ENCODE peak calls at places on chromosomes 13 and 19, in four cellular contexts. One of them, this sample, is unnamed.

GRCh38 chr13:104286566-104287290 is 1220.5 kb upstream of the SLC10A2 start:
- DNase-seq in heart left ventricle: no peak
- DNase-seq in upper lobe of left lung: no peak
- DNase-seq in pancreas: no peak
- DNase-seq in this sample: no peak

GRCh38 chr19:45070861-45071544 is 5.3 kb downstream of the ZNF296 start:
- DNase-seq in heart left ventricle: no peak
- DNase-seq in upper lobe of left lung: no peak
- DNase-seq in pancreas: no peak
- DNase-seq in this sample: no peak

GRCh38 chr19:28493881-28494280 is 719.1 kb downstream of the UQCRFS1 start:
- DNase-seq in heart left ventricle: no peak
- DNase-seq in upper lobe of left lung: no peak
- DNase-seq in pancreas: no peak
- DNase-seq in this sample: no peak

GRCh38 chr13:79792716-79793115 is 311.8 kb downstream of the NDFIP2 start:
- DNase-seq in heart left ventricle: no peak
- DNase-seq in upper lobe of left lung: no peak
- DNase-seq in pancreas: no peak
- DNase-seq in this sample: no peak

GRCh38 chr13:42876270-42876714 is 94.9 kb downstream of the FAM216B start:
- DNase-seq in heart left ventricle: no peak
- DNase-seq in upper lobe of left lung: no peak
- DNase-seq in pancreas: no peak
- DNase-seq in this sample: peak; percentile 62

GRCh38 chr19:44765949-44766335 is 11.7 kb upstream of the CBLC start:
- DNase-seq in heart left ventricle: no peak
- DNase-seq in upper lobe of left lung: no peak
- DNase-seq in pancreas: no peak
- DNase-seq in this sample: no peak

GRCh38 chr19:32164384-32164992 is 180.9 kb upstream of the ZNF507 start:
- DNase-seq in heart left ventricle: no peak
- DNase-seq in upper lobe of left lung: no peak
- DNase-seq in pancreas: no peak
- DNase-seq in this sample: no peak

GRCh38 chr19:30754162-30754561 is 382.0 kb downstream of the ZNF536 start:
- DNase-seq in heart left ventricle: no peak
- DNase-seq in upper lobe of left lung: no peak
- DNase-seq in pancreas: no peak
- DNase-seq in this sample: no peak

GRCh38 chr13:33825083-33825482 is 7.1 kb downstream of the RFC3 start:
- DNase-seq in heart left ventricle: no peak
- DNase-seq in upper lobe of left lung: no peak
- DNase-seq in pancreas: no peak
- DNase-seq in this sample: no peak

GRCh38 chr19:9535934-9536333 is 2.5 kb downstream of the ZNF426 start:
- DNase-seq in heart left ventricle: no peak
- DNase-seq in upper lobe of left lung: no peak
- DNase-seq in pancreas: no peak
- DNase-seq in this sample: no peak

GRCh38 chr19:3188627-3189596 is 3.2 kb downstream of the NCLN start:
- DNase-seq in heart left ventricle: no peak
- DNase-seq in upper lobe of left lung: peak; percentile 61
- DNase-seq in pancreas: peak; percentile 31
- DNase-seq in this sample: peak; percentile 11

GRCh38 chr19:48614436-48615144 is at the start of gene FAM83E:
- DNase-seq in heart left ventricle: no peak
- DNase-seq in upper lobe of left lung: peak; percentile 95
- DNase-seq in pancreas: peak; percentile 65
- DNase-seq in this sample: no peak

GRCh38 chr13:83878691-83879410 is 3.4 kb downstream of the SLITRK1 start:
- DNase-seq in heart left ventricle: no peak
- DNase-seq in upper lobe of left lung: no peak
- DNase-seq in pancreas: no peak
- DNase-seq in this sample: no peak

GRCh38 chr13:42361701-42362100 is 89.7 kb downstream of the AKAP11 start:
- DNase-seq in heart left ventricle: no peak
- DNase-seq in upper lobe of left lung: no peak
- DNase-seq in pancreas: no peak
- DNase-seq in this sample: no peak

GRCh38 chr13:73492811-73493210 is 434.0 kb downstream of the KLF5 start:
- DNase-seq in heart left ventricle: no peak
- DNase-seq in upper lobe of left lung: no peak
- DNase-seq in pancreas: no peak
- DNase-seq in this sample: no peak

GRCh38 chr13:29925457-29925856 is 75.0 kb upstream of the UBL3 start:
- DNase-seq in heart left ventricle: peak; percentile 64
- DNase-seq in upper lobe of left lung: peak; percentile 94
- DNase-seq in pancreas: peak; percentile 79
- DNase-seq in this sample: no peak

GRCh38 chr13:41231786-41232185 is 31.6 kb downstream of the MTRF1 start:
- DNase-seq in heart left ventricle: no peak
- DNase-seq in upper lobe of left lung: peak; percentile 73
- DNase-seq in pancreas: peak; percentile 96
- DNase-seq in this sample: no peak

GRCh38 chr13:42753697-42754096 is 27.7 kb upstream of the FAM216B start:
- DNase-seq in heart left ventricle: no peak
- DNase-seq in upper lobe of left lung: no peak
- DNase-seq in pancreas: no peak
- DNase-seq in this sample: no peak

GRCh38 chr19:3333662-3334061 is 32.7 kb upstream of the NFIC start:
- DNase-seq in heart left ventricle: no peak
- DNase-seq in upper lobe of left lung: no peak
- DNase-seq in pancreas: peak; percentile 19
- DNase-seq in this sample: no peak

GRCh38 chr13:110197041-110197440 is 109.9 kb downstream of the COL4A1 start:
- DNase-seq in heart left ventricle: no peak
- DNase-seq in upper lobe of left lung: no peak
- DNase-seq in pancreas: no peak
- DNase-seq in this sample: no peak

GRCh38 chr19:42762782-42763181 is 2.7 kb downstream of the PSG8 start:
- DNase-seq in heart left ventricle: no peak
- DNase-seq in upper lobe of left lung: no peak
- DNase-seq in pancreas: no peak
- DNase-seq in this sample: no peak

GRCh38 chr13:111145071-111145470 is 30.0 kb downstream of the ARHGEF7 start:
- DNase-seq in heart left ventricle: no peak
- DNase-seq in upper lobe of left lung: no peak
- DNase-seq in pancreas: no peak
- DNase-seq in this sample: no peak

GRCh38 chr19:1069009-1069779 is 2.2 kb downstream of the ARHGAP45 start:
- DNase-seq in heart left ventricle: peak; percentile 81
- DNase-seq in upper lobe of left lung: peak; percentile 91
- DNase-seq in pancreas: no peak
- DNase-seq in this sample: peak; percentile 74

GRCh38 chr13:106104281-106104901 is 431.1 kb downstream of the EFNB2 start:
- DNase-seq in heart left ventricle: no peak
- DNase-seq in upper lobe of left lung: no peak
- DNase-seq in pancreas: no peak
- DNase-seq in this sample: no peak

GRCh38 chr19:41023193-41023592 is 32.1 kb downstream of the CYP2B6 start:
- DNase-seq in heart left ventricle: no peak
- DNase-seq in upper lobe of left lung: no peak
- DNase-seq in pancreas: no peak
- DNase-seq in this sample: no peak

GRCh38 chr13:98947925-98948324 is 29.9 kb downstream of the DOCK9 start:
- DNase-seq in heart left ventricle: no peak
- DNase-seq in upper lobe of left lung: no peak
- DNase-seq in pancreas: no peak
- DNase-seq in this sample: no peak

GRCh38 chr13:97287047-97287383 is 64.9 kb downstream of the MBNL2 start:
- DNase-seq in heart left ventricle: no peak
- DNase-seq in upper lobe of left lung: no peak
- DNase-seq in pancreas: no peak
- DNase-seq in this sample: no peak

GRCh38 chr19:33683881-33684549 is 62.3 kb downstream of the CHST8 start:
- DNase-seq in heart left ventricle: no peak
- DNase-seq in upper lobe of left lung: no peak
- DNase-seq in pancreas: peak; percentile 59
- DNase-seq in this sample: no peak

DNA sequence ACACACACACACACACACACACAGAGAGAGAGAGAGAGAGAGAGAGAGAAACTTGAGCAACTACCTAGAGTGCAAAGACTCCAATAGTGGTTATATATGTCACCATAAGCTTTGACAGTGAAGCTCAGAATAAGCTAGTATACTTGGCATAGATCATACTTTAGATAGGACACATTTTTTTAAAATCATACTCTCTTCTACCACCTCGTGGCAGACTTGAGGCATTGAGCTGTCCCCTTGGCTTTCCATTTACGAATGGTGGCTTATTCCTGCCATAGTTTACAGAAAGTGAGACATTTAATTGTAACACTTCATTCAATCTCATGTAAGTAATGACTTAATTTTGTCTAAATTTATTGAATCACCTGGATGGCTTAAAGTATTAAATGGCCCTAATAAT is 108.2 kb downstream of the EDNRB start:
- DNase-seq in heart left ventricle: no peak
- DNase-seq in upper lobe of left lung: no peak
- DNase-seq in pancreas: no peak
- DNase-seq in this sample: no peak
- TF ChIP-seq CTCF in heart left ventricle: no peak
- TF ChIP-seq CTCF in upper lobe of left lung: peak; percentile 50
- TF ChIP-seq CTCF in pancreas: no peak
- TF ChIP-seq CTCF in this sample: peak; percentile 29

GRCh38 chr19:55489711-55490477 is 1.7 kb downstream of the SSC5D start:
- DNase-seq in heart left ventricle: no peak
- DNase-seq in upper lobe of left lung: no peak
- DNase-seq in pancreas: peak; percentile 36
- DNase-seq in this sample: no peak
- H3K4me3 ChIP-seq in heart left ventricle: no peak overlapping the region
- H3K4me3 ChIP-seq in upper lobe of left lung: no peak overlapping the region
- H3K4me3 ChIP-seq in pancreas: no peak overlapping the region
- H3K4me3 ChIP-seq in this sample: no peak overlapping the region

DNA sequence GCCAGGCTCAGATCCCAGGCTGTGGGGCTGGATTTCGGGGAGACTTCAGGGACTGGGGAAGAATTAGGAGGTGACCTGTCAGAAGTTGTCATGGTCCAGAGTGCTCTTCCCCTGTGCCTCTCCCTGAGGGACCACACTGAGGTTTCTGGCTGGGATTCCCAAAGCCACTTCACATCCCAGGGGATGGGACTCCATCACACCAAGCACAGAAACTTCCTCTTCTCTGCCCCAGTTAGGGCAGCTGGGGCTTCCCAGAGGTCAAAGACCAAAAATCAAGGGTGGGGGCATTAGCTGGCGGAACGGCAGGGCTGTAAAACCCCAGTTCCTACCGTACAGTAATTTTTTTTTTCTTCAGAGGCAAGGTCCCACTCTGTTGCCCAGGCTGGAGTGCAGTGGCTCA is 7.4 kb downstream of the FCER2 start:
- DNase-seq in heart left ventricle: no peak
- DNase-seq in upper lobe of left lung: no peak
- DNase-seq in pancreas: no peak
- DNase-seq in this sample: no peak
- TF ChIP-seq CTCF in heart left ventricle: no peak
- TF ChIP-seq CTCF in upper lobe of left lung: no peak
- TF ChIP-seq CTCF in pancreas: no peak
- TF ChIP-seq CTCF in this sample: no peak

DNA sequence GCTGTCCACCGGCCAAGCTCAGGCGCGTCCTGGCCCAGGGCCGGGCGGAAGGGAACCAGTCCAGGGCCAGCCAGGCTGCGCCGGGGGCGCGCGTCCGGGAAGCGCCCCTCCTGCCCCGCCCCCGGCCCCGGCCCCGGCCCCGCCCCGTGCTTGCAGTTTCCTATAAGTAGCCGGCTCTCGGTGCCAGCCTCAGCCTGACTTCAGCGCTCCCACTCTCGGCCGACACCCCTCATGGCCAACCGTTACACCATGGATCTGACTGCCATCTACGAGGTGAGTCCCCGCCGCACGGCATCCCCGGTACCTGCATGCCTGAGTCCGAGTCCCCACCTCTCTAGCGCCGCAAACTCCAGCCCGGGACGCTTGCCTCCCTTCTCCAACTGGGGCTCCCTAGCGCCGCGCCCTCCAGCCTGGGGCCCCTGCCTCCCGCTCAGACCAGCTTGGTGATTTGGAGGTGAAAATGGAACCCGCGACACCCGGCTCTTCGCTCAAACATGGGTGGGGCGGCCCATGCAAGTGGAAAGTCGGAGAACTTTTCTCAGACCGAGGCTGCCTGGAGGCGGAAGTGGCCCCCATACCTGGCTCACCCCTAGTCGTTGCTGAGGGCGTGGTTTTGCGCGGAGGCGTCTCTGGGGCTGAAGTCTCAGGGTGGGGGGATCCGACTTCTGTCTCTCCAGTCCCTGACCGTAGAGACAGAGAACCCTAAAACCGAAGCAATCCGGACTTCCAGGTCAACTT is at the start of gene ZFP36:
- DNase-seq in heart left ventricle: peak; percentile 92
- DNase-seq in upper lobe of left lung: peak; percentile 93
- DNase-seq in pancreas: peak; percentile 92
- DNase-seq in this sample: peak; percentile 85
- H3K4me3 ChIP-seq in heart left ventricle: peak within 1 kb of the TSS; percentile 97
- H3K4me3 ChIP-seq in upper lobe of left lung: peak within 1 kb of the TSS; percentile 81
- H3K4me3 ChIP-seq in pancreas: peak within 1 kb of the TSS; percentile 96
- H3K4me3 ChIP-seq in this sample: peak within 1 kb of the TSS; percentile 91

DNA sequence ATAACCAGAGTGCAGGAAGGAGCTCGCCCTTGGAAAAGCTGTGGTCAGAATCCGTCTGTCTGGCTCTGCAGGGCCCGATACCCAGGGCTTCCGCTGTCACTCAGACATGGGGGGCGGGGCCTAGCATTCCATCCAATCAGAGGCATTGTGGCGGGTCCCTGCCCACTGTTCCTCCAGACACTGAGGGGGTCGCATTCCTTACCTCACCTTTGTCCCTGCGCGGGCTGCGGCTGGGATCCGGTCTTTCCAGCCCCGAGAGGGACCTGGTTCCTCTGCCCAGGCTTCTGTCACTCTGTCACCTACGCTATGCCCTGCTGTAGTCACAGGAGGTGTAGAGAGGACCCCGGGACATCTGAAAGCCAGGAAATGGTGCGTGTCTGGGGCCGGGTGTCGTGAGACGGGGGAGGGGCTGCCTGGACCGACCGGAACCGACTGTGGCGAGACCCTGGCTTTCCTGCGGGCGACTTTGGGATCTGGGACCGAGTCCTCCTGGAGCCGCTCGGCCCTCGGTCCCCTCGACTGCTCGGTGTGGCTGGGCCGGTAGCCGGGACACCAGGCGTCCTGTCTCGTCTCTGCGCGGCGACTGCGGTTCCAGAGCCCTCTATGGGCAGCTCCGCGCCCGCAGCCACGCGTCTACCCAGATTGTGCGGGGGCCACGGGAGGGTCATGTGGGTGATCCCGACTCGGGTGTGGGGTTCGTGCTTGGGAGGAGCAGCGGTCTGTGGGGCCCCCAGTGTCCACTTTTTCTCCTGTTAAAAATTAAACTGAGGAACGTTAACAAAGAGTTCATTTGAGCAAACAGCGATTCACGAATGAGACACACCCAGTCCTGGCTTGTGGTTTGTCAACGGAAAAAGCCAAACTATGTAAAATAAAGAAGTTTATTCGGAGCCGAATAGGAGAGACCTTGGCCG is at the start of gene ZNF69:
- DNase-seq in heart left ventricle: peak; percentile 88
- DNase-seq in upper lobe of left lung: peak; percentile 95
- DNase-seq in pancreas: peak; percentile 91
- DNase-seq in this sample: peak; percentile 70
- TF ChIP-seq CTCF in heart left ventricle: no peak
- TF ChIP-seq CTCF in upper lobe of left lung: peak; percentile 14
- TF ChIP-seq CTCF in pancreas: no peak
- TF ChIP-seq CTCF in this sample: peak; percentile 26

This sample was measured in GM06990.